ENCODE peak calls at places on chromosomes 12 and 14, in eight cellular contexts. E, O, R, K, J, G, F and X are unnamed samples.
A peak's percentile ranks its signal among the peaks of the same experiment; 100 is the strongest.

GRCh38 chr14:75242546-75243273 is 35.9 kb upstream of the FOS start:
- DNase-seq in E (no peak), O (no peak), R (peak; percentile 55), K (no peak), J (peak; percentile 82), G (peak; percentile 39), F (peak; percentile 77), X (no peak)

GRCh38 chr14:96294246-96294645 is 38.2 kb downstream of the BDKRB1 start:
- DNase-seq in E (no peak), O (no peak), R (no peak), K (no peak), J (no peak), G (no peak), F (no peak), X (no peak)

GRCh38 chr12:13146539-13146938 is 43.1 kb upstream of the GSG1 start:
- DNase-seq in E (no peak), O (no peak), R (no peak), K (no peak), J (no peak), G (peak; percentile 74), F (no peak), X (no peak)

GRCh38 chr12:107492393-107493134 is 193.0 kb upstream of the PWP1 start:
- DNase-seq in E (no peak), O (no peak), R (peak; percentile 61), K (peak; percentile 16), J (no peak), G (no peak), F (no peak), X (peak; percentile 21)

GRCh38 chr12:124750787-124751471 is 112.7 kb downstream of the SCARB1 start:
- DNase-seq in E (no peak), O (no peak), R (no peak), K (no peak), J (no peak), G (no peak), F (no peak), X (no peak)

GRCh38 chr14:86654558-86655184 is 1124.7 kb downstream of the FLRT2 start:
- DNase-seq in E (peak; percentile 3), O (peak; percentile 80), R (peak; percentile 51), K (no peak), J (no peak), G (peak; percentile 37), F (peak; percentile 20), X (no peak)

GRCh38 chr12:60930146-60930545 is 1330.1 kb upstream of the USP15 start:
- DNase-seq in E (no peak), O (no peak), R (no peak), K (no peak), J (no peak), G (no peak), F (no peak), X (no peak)

GRCh38 chr14:96838449-96838848 is 41.3 kb downstream of the VRK1 start:
- DNase-seq in E (no peak), O (no peak), R (no peak), K (no peak), J (no peak), G (no peak), F (no peak), X (no peak)

GRCh38 chr12:24038211-24038997 is 88.9 kb upstream of the SOX5 start:
- DNase-seq in E (no peak), O (no peak), R (no peak), K (no peak), J (no peak), G (no peak), F (no peak), X (no peak)

GRCh38 chr14:59161571-59162175 is 26.8 kb upstream of the DAAM1 start:
- DNase-seq in E (no peak), O (no peak), R (no peak), K (peak; percentile 16), J (peak; percentile 45), G (peak; percentile 22), F (peak; percentile 85), X (peak; percentile 35)

GRCh38 chr12:9673404-9674225 is 4.1 kb downstream of the CLEC2D start:
- DNase-seq in E (peak; percentile 18), O (no peak), R (peak; percentile 34), K (peak; percentile 19), J (peak; percentile 55), G (peak; percentile 35), F (peak; percentile 96), X (no peak)

GRCh38 chr14:93219103-93219726 is 12.2 kb downstream of the UBR7 start:
- DNase-seq in E (peak; percentile 19), O (peak; percentile 59), R (peak; percentile 48), K (peak; percentile 59), J (no peak), G (no peak), F (peak; percentile 69), X (peak; percentile 63)

GRCh38 chr12:7431993-7432685 is 11.8 kb downstream of the CD163L1 start:
- DNase-seq in E (no peak), O (no peak), R (no peak), K (no peak), J (no peak), G (no peak), F (no peak), X (no peak)

GRCh38 chr12:52798003-52798670 is 2.2 kb upstream of the KRT3 start:
- DNase-seq in E (no peak), O (no peak), R (no peak), K (no peak), J (no peak), G (no peak), F (peak; percentile 14), X (no peak)

GRCh38 chr14:36981832-36982528 is 190.4 kb downstream of the SLC25A21 start:
- DNase-seq in E (no peak), O (no peak), R (no peak), K (no peak), J (no peak), G (no peak), F (peak; percentile 43), X (no peak)

GRCh38 chr14:90518941-90519256 is 122.1 kb downstream of the CALM1 start:
- DNase-seq in E (peak; percentile 24), O (peak; percentile 51), R (peak; percentile 70), K (peak; percentile 71), J (no peak), G (no peak), F (no peak), X (peak; percentile 68)

GRCh38 chr12:103858335-103858734 is 17.3 kb upstream of the NT5DC3 start:
- DNase-seq in E (no peak), O (no peak), R (no peak), K (no peak), J (no peak), G (no peak), F (no peak), X (no peak)

GRCh38 chr12:27733791-27734190 is 23.2 kb downstream of the MRPS35 start:
- DNase-seq in E (no peak), O (no peak), R (no peak), K (no peak), J (no peak), G (no peak), F (no peak), X (no peak)

GRCh38 chr12:27730097-27730588 is 19.5 kb downstream of the MRPS35 start:
- DNase-seq in E (no peak), O (no peak), R (no peak), K (no peak), J (no peak), G (no peak), F (no peak), X (no peak)

GRCh38 chr12:27732281-27732680 is 21.6 kb downstream of the MRPS35 start:
- DNase-seq in E (no peak), O (peak; percentile 32), R (no peak), K (no peak), J (no peak), G (no peak), F (no peak), X (no peak)

GRCh38 chr12:27733052-27733656 is 22.5 kb downstream of the MRPS35 start:
- DNase-seq in E (peak; percentile 13), O (no peak), R (no peak), K (peak; percentile 40), J (no peak), G (no peak), F (peak; percentile 36), X (peak; percentile 39)
- TF ChIP-seq CTCF in E (peak; percentile 87), O (peak; percentile 76), R (peak; percentile 74), K (peak; percentile 56), J (peak; percentile 60), G (peak; percentile 78), F (peak; percentile 88), X (peak; percentile 83)

GRCh38 chr14:27608377-27608776 is 1010.5 kb upstream of the NOVA1 start:
- DNase-seq in E (no peak), O (no peak), R (no peak), K (no peak), J (no peak), G (no peak), F (no peak), X (no peak)

DNA sequence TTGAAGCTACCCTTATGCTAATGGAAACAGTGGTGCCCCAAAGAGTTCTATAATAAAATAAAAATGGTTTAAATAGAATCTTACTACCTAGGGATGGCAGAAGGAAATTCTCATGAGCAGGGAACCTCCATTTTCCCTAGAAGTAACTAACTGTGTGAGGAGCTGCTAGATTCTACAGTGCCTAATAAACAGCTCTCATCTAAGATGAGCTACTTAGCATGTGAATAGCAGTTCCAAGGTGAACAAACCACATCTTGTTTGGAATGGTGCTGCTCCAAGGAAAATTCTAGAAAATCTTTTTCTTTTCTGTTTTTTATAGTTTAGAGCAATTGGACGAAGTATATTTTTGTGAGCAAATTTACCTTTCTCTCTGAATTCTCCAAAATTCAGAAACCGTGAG is 1015.3 kb upstream of the NOVA1 start:
- DNase-seq in E (no peak), O (no peak), R (no peak), K (no peak), J (no peak), G (no peak), F (no peak), X (no peak)
- TF ChIP-seq CTCF in E (no peak), O (no peak), R (no peak), K (no peak), J (no peak), G (no peak), F (no peak), X (no peak)

GRCh38 chr12:1517007-1517406 is 77.4 kb downstream of the FBXL14 start:
- DNase-seq in E (no peak), O (no peak), R (no peak), K (no peak), J (no peak), G (no peak), F (peak; percentile 92), X (no peak)
- TF ChIP-seq CTCF in E (no peak), O (peak; percentile 22), R (peak; percentile 32), K (peak; percentile 69), J (peak; percentile 9), G (no peak), F (peak; percentile 76), X (peak; percentile 60)

GRCh38 chr12:56221757-56222530 is at the start of gene RNF41:
- DNase-seq in E (peak; percentile 90), O (peak; percentile 99), R (peak; percentile 99), K (peak; percentile 96), J (peak; percentile 98), G (peak; percentile 97), F (peak; percentile 98), X (peak; percentile 97)

GRCh38 chr12:56223571-56224101 is 506 bp upstream of the NABP2 start:
- DNase-seq in E (no peak), O (no peak), R (no peak), K (no peak), J (no peak), G (no peak), F (no peak), X (no peak)

GRCh38 chr12:56224102-56224701 is at the start of gene NABP2:
- DNase-seq in E (peak; percentile 87), O (peak; percentile 98), R (peak; percentile 99), K (peak; percentile 98), J (peak; percentile 99), G (peak; percentile 99), F (peak; percentile 99), X (peak; percentile 99)

GRCh38 chr12:56221233-56221756 is 427 bp downstream of the RNF41 start:
- DNase-seq in E (no peak), O (peak; percentile 58), R (peak; percentile 53), K (no peak), J (peak; percentile 73), G (peak; percentile 59), F (peak; percentile 75), X (peak; percentile 39)

GRCh38 chr12:56222531-56222895 is 791 bp upstream of the RNF41 start:
- DNase-seq in E (no peak), O (no peak), R (no peak), K (no peak), J (no peak), G (no peak), F (peak; percentile 10), X (no peak)
- TF ChIP-seq CTCF in E (no peak), O (no peak), R (no peak), K (no peak), J (no peak), G (no peak), F (no peak), X (no peak)